ENCODE peak calls at places on chromosomes 13 and 19, in eight cellular contexts. I is amniotic epithelial cell; U is AG09309; Z is stimulated activated CD4-positive, alpha-beta T cell treated with anti-CD3 and anti-CD28 coated beads, TNF-alpha, amount 100 ng/mL, for 1 hour; J is CD4-positive, alpha-beta memory T cell; X is GM18507; L is T-helper 17 cell; C is ACHN. G is an unnamed sample.

GRCh38 chr19:51016798-51017683 is 2.5 kb downstream of the KLK10 start:
- DNase-seq in I (peak; percentile 28), U (no peak), Z (no peak), J (no peak), X (no peak), L (no peak), C (peak; percentile 49), G (no peak)

GRCh38 chr13:71876648-71877279 is 9.8 kb upstream of the DACH1 start:
- DNase-seq in I (no peak), U (no peak), Z (no peak), J (no peak), X (no peak), L (no peak), C (no peak), G (no peak)

GRCh38 chr13:110119943-110120905 is 186.7 kb downstream of the COL4A1 start:
- DNase-seq in I (no peak), U (no peak), Z (no peak), J (no peak), X (no peak), L (no peak), C (no peak), G (peak; percentile 63)

GRCh38 chr13:39870197-39870746 is 214.8 kb downstream of the COG6 start:
- DNase-seq in I (no peak), U (no peak), Z (no peak), J (no peak), X (no peak), L (no peak), C (no peak), G (no peak)

GRCh38 chr13:66618702-66619101 is 611.4 kb downstream of the PCDH9 start:
- DNase-seq in I (peak; percentile 65), U (no peak), Z (no peak), J (no peak), X (no peak), L (no peak), C (peak; percentile 45), G (peak; percentile 46)

GRCh38 chr13:82947121-82948077 is 934.9 kb downstream of the SLITRK1 start:
- DNase-seq in I (peak; percentile 14), U (no peak), Z (no peak), J (no peak), X (no peak), L (no peak), C (peak; percentile 3), G (peak; percentile 5)

GRCh38 chr19:53158119-53158656 is 665 bp downstream of the ZNF347 start:
- DNase-seq in I (peak; percentile 15), U (no peak), Z (no peak), J (no peak), X (no peak), L (peak; percentile 17), C (no peak), G (peak; percentile 13)

GRCh38 chr19:6216996-6217751 is 62.6 kb downstream of the MLLT1 start:
- DNase-seq in I (peak; percentile 81), U (no peak), Z (no peak), J (no peak), X (no peak), L (no peak), C (no peak), G (peak; percentile 47)

GRCh38 chr19:48724796-48725753 is 5.5 kb upstream of the MAMSTR start:
- DNase-seq in I (peak; percentile 90), U (no peak), Z (no peak), J (peak; percentile 65), X (no peak), L (no peak), C (peak; percentile 77), G (peak; percentile 71)

GRCh38 chr19:30227071-30227621 is 145.0 kb upstream of the ZNF536 start:
- DNase-seq in I (no peak), U (no peak), Z (no peak), J (no peak), X (no peak), L (no peak), C (no peak), G (no peak)